ENCODE peak calls at places on chromosomes 2 and 18, in four cellular contexts. Y, T, K and P are unnamed samples.

GRCh38 chr2:67524236-67524635 is 127.1 kb downstream of the ETAA1 start:
- DNase-seq in Y (no peak), T (no peak), K (no peak), P (no peak)

GRCh38 chr2:175903384-175903936 is 98.6 kb downstream of the LNPK start:
- DNase-seq in Y (no peak), T (no peak), K (no peak), P (no peak)

GRCh38 chr2:20674974-20675679 is 8.2 kb downstream of the GDF7 start:
- DNase-seq in Y (no peak), T (peak; percentile 44), K (no peak), P (no peak)

GRCh38 chr2:11805920-11806319 is 59.5 kb downstream of the LPIN1 start:
- DNase-seq in Y (no peak), T (no peak), K (no peak), P (no peak)

GRCh38 chr2:145744541-145745386 is 1224.8 kb upstream of the ZEB2 start:
- DNase-seq in Y (no peak), T (no peak), K (no peak), P (peak; percentile 64)

GRCh38 chr2:169799555-169799954 is 884 bp downstream of the SSB start:
- DNase-seq in Y (peak; percentile 35), T (peak; percentile 25), K (no peak), P (peak; percentile 27)

GRCh38 chr18:23131693-23132319 is 3.5 kb upstream of the CABLES1 start:
- DNase-seq in Y (peak; percentile 78), T (peak; percentile 75), K (peak; percentile 58), P (peak; percentile 79)

GRCh38 chr2:5520352-5520996 is 171.7 kb upstream of the SOX11 start:
- DNase-seq in Y (no peak), T (no peak), K (no peak), P (no peak)

GRCh38 chr18:49177812-49178211 is 227.0 kb upstream of the SMAD7 start:
- DNase-seq in Y (no peak), T (peak; percentile 34), K (no peak), P (no peak)

GRCh38 chr18:67290421-67290820 is 226.1 kb downstream of the DSEL start:
- DNase-seq in Y (no peak), T (no peak), K (no peak), P (no peak)

GRCh38 chr18:57025525-57025924 is 121.4 kb upstream of the BOD1L2 start:
- DNase-seq in Y (no peak), T (no peak), K (no peak), P (no peak)

GRCh38 chr2:36146765-36147164 is 208.8 kb upstream of the CRIM1 start:
- DNase-seq in Y (no peak), T (no peak), K (no peak), P (no peak)

GRCh38 chr2:163630836-163631235 is 105.0 kb downstream of the FIGN start:
- DNase-seq in Y (no peak), T (no peak), K (no peak), P (no peak)

GRCh38 chr2:128638311-128638710 is 319.6 kb upstream of the HS6ST1 start:
- DNase-seq in Y (no peak), T (no peak), K (no peak), P (no peak)

GRCh38 chr2:37827911-37828411 is 97.1 kb upstream of the RMDN2 start:
- DNase-seq in Y (no peak), T (peak; percentile 78), K (no peak), P (no peak)

GRCh38 chr2:12244070-12244469 is 472.7 kb upstream of the TRIB2 start:
- DNase-seq in Y (no peak), T (no peak), K (no peak), P (no peak)

GRCh38 chr2:237326250-237327171 is 87.5 kb downstream of the COL6A3 start:
- DNase-seq in Y (no peak), T (no peak), K (no peak), P (no peak)

GRCh38 chr2:237330539-237330938 is 83.4 kb downstream of the COL6A3 start:
- DNase-seq in Y (no peak), T (no peak), K (no peak), P (no peak)

GRCh38 chr2:237324446-237325236 is 89.3 kb downstream of the COL6A3 start:
- DNase-seq in Y (no peak), T (no peak), K (no peak), P (no peak)

GRCh38 chr2:237323656-237324055 is 90.3 kb downstream of the COL6A3 start:
- DNase-seq in Y (no peak), T (no peak), K (no peak), P (no peak)

DNA sequence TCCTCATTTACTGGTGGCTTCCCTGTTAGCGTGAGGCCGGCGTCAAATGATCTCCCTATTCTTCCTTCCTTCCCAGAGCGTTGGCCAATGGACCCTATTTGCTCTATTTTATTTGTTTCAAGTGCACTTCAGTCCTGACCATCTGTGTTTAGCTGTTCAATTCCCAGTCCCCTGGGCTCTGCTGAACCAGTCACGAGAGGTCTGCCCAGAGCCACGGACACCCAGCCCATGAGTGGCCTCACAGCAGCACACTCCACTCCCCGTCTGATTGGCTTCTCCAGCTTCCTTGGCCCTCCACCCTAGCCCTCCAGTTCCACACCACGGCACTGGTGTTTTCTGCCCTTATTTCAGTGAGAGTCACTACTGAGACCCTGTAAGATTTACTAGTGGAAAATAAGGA is 86.8 kb downstream of the COL6A3 start:
- DNase-seq in Y (no peak), T (no peak), K (no peak), P (no peak)
- TF ChIP-seq NFIC in Y (no peak), T (no peak), K (no peak), P (no peak)

GRCh38 chr2:150732064-150732463 is 244.6 kb upstream of the RND3 start:
- DNase-seq in Y (peak; percentile 4), T (no peak), K (no peak), P (no peak)

GRCh38 chr2:150732491-150732890 is 245.0 kb upstream of the RND3 start:
- DNase-seq in Y (no peak), T (no peak), K (no peak), P (no peak)

GRCh38 chr2:150733219-150733618 is 245.8 kb upstream of the RND3 start:
- DNase-seq in Y (no peak), T (no peak), K (no peak), P (no peak)

GRCh38 chr2:150729495-150729955 is 242.1 kb upstream of the RND3 start:
- DNase-seq in Y (no peak), T (no peak), K (peak; percentile 19), P (no peak)
- TF ChIP-seq REST in Y (no peak), T (no peak), K (no peak), P (no peak)

GRCh38 chr18:8750954-8751415 is 45.6 kb downstream of the MTCL1 start:
- DNase-seq in Y (peak; percentile 38), T (no peak), K (no peak), P (no peak)
- TF ChIP-seq NFIC in Y (peak; percentile 54), T (no peak), K (no peak), P (no peak)

GRCh38 chr2:241871538-241872312 is 2.2 kb downstream of the RTP5 start:
- DNase-seq in Y (peak; percentile 38), T (no peak), K (no peak), P (no peak)
- TF ChIP-seq REST in Y (no peak), T (no peak), K (no peak), P (no peak)

GRCh38 chr2:226583715-226584114 is 215.9 kb downstream of the IRS1 start:
- DNase-seq in Y (no peak), T (peak; percentile 94), K (no peak), P (no peak)
- TF ChIP-seq NFIC in Y (no peak), T (peak; percentile 84), K (no peak), P (no peak)

GRCh38 chr18:70365361-70365760 is 76.5 kb downstream of the SOCS6 start:
- DNase-seq in Y (no peak), T (no peak), K (no peak), P (no peak)

GRCh38 chr18:70366670-70367069 is 77.8 kb downstream of the SOCS6 start:
- DNase-seq in Y (no peak), T (no peak), K (no peak), P (no peak)

GRCh38 chr18:70366174-70366573 is 77.3 kb downstream of the SOCS6 start:
- DNase-seq in Y (no peak), T (no peak), K (no peak), P (no peak)

GRCh38 chr18:70362258-70362657 is 73.4 kb downstream of the SOCS6 start:
- DNase-seq in Y (no peak), T (no peak), K (no peak), P (no peak)

DNA sequence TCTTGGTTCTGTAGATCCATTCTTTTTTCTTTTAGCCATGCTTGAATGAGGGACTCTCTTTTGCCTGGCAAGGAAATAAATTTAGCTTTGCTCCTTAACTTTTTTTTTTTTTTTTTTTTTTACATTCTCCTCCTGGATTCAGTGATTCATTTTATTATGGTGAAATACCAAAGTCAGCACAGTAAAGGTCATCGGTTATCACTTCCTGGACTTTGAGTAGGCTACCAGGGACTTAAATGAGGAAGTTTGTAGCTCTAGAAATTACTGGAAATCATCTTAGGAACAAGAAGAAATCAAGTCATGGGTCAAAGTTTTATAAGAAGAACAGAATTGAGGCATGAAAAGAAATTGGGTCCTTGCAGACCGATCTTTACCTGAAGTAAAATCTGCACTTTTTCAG is 75.0 kb downstream of the SOCS6 start:
- DNase-seq in Y (no peak), T (peak; percentile 48), K (no peak), P (no peak)
- TF ChIP-seq REST in Y (no peak), T (no peak), K (no peak), P (no peak)

GRCh38 chr2:28565033-28565432 is 69.2 kb downstream of the PLB1 start:
- DNase-seq in Y (no peak), T (no peak), K (no peak), P (no peak)
- TF ChIP-seq NFIC in Y (no peak), T (no peak), K (no peak), P (no peak)

DNA sequence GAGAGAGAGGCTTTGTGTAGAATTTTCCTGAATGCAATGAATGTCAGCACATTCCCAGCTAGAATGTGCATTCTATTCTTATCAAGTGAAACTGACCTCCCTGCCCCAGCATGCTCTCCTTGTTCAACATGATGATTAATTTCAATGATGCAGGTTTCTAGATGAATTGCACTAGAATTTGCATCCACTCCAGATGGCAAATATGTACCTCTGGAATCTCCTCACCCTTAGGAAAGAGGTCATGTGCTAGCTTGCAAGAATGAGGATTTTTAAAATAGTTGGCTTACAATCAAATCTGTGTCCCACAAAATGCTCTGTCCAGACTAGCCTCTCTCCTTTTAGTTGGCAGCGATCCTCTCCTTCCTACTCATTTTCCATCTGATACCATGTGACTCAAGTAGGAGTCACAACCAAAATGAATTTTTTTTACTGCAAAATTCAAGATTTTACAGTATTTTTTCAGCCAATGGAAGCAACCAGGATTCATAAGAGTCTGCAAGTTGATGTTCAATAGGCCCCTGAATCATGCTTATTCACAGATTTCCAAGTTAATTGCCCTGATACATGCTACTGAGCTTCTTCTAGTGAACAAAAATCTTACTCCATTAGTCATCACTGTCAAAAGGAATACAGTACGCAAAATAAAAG is 21.0 kb upstream of the STAT4 start:
- DNase-seq in Y (no peak), T (no peak), K (no peak), P (no peak)
- TF ChIP-seq REST in Y (no peak), T (no peak), K (no peak), P (no peak)

GRCh38 chr2:187453078-187453641 is 5.1 kb upstream of the CALCRL start:
- DNase-seq in Y (peak; percentile 6), T (no peak), K (no peak), P (peak; percentile 17)
- TF ChIP-seq NFIC in Y (no peak), T (no peak), K (no peak), P (no peak)